ENCODE peak calls at places on chromosomes 6 and 20, in six cellular contexts. One of them, this sample, is unnamed.

GRCh38 chr6:1088441-1089001 is 223.4 kb upstream of the FOXQ1 start:
- DNase-seq in C1 segment of cervical spinal cord: no peak
- DNase-seq in activated effector memory CD4-positive, alpha-beta T cell treated with anti-CD3 and anti-CD28 coated beads, Interleukin-2, amount 50 U/mL, for 16 hours: no peak
- DNase-seq in NT2/D1: no peak
- DNase-seq in ureter: no peak
- DNase-seq in endothelial cell: no peak
- DNase-seq in this sample: no peak

GRCh38 chr20:50366270-50367103 is 143.7 kb upstream of the PTPN1 start:
- DNase-seq in C1 segment of cervical spinal cord: no peak
- DNase-seq in activated effector memory CD4-positive, alpha-beta T cell treated with anti-CD3 and anti-CD28 coated beads, Interleukin-2, amount 50 U/mL, for 16 hours: peak
- DNase-seq in NT2/D1: no peak
- DNase-seq in ureter: peak
- DNase-seq in endothelial cell: no peak
- DNase-seq in this sample: peak

GRCh38 chr6:20879526-20879925 is 345.3 kb downstream of the CDKAL1 start:
- DNase-seq in C1 segment of cervical spinal cord: no peak
- DNase-seq in activated effector memory CD4-positive, alpha-beta T cell treated with anti-CD3 and anti-CD28 coated beads, Interleukin-2, amount 50 U/mL, for 16 hours: no peak
- DNase-seq in NT2/D1: no peak
- DNase-seq in ureter: no peak
- DNase-seq in endothelial cell: peak
- DNase-seq in this sample: no peak

GRCh38 chr6:33815854-33816253 is 12.1 kb upstream of the MLN start:
- DNase-seq in C1 segment of cervical spinal cord: no peak
- DNase-seq in activated effector memory CD4-positive, alpha-beta T cell treated with anti-CD3 and anti-CD28 coated beads, Interleukin-2, amount 50 U/mL, for 16 hours: no peak
- DNase-seq in NT2/D1: no peak
- DNase-seq in ureter: no peak
- DNase-seq in endothelial cell: peak
- DNase-seq in this sample: no peak

GRCh38 chr6:92849636-92850035 is 569.7 kb downstream of the EPHA7 start:
- DNase-seq in C1 segment of cervical spinal cord: no peak
- DNase-seq in activated effector memory CD4-positive, alpha-beta T cell treated with anti-CD3 and anti-CD28 coated beads, Interleukin-2, amount 50 U/mL, for 16 hours: no peak
- DNase-seq in NT2/D1: no peak
- DNase-seq in ureter: no peak
- DNase-seq in endothelial cell: no peak
- DNase-seq in this sample: no peak

GRCh38 chr20:21031666-21032065 is 74.5 kb downstream of the LINC00237 start:
- DNase-seq in C1 segment of cervical spinal cord: no peak
- DNase-seq in activated effector memory CD4-positive, alpha-beta T cell treated with anti-CD3 and anti-CD28 coated beads, Interleukin-2, amount 50 U/mL, for 16 hours: no peak
- DNase-seq in NT2/D1: no peak
- DNase-seq in ureter: no peak
- DNase-seq in endothelial cell: no peak
- DNase-seq in this sample: no peak

GRCh38 chr6:151036869-151037680 is 171.6 kb downstream of the MTHFD1L start:
- DNase-seq in C1 segment of cervical spinal cord: no peak
- DNase-seq in activated effector memory CD4-positive, alpha-beta T cell treated with anti-CD3 and anti-CD28 coated beads, Interleukin-2, amount 50 U/mL, for 16 hours: no peak
- DNase-seq in NT2/D1: no peak
- DNase-seq in ureter: no peak
- DNase-seq in endothelial cell: no peak
- DNase-seq in this sample: no peak

GRCh38 chr20:4850960-4851359 is 129.3 kb downstream of the PRND start:
- DNase-seq in C1 segment of cervical spinal cord: no peak
- DNase-seq in activated effector memory CD4-positive, alpha-beta T cell treated with anti-CD3 and anti-CD28 coated beads, Interleukin-2, amount 50 U/mL, for 16 hours: no peak
- DNase-seq in NT2/D1: no peak
- DNase-seq in ureter: no peak
- DNase-seq in endothelial cell: no peak
- DNase-seq in this sample: no peak